ENCODE peak calls at places on chromosomes 12 and 14, in eight cellular contexts. One of them, this sample, is unnamed.

GRCh38 chr12:81518638-81519037 is 240.5 kb downstream of the PPFIA2 start:
- DNase-seq in AG09309: no peak
- DNase-seq in Calu3: no peak
- DNase-seq in kidney epithelial cell: no peak
- DNase-seq in H1: no peak
- DNase-seq in AG10803: no peak
- DNase-seq in neural crest cell: no peak
- DNase-seq in CD4-positive, alpha-beta T cell: no peak
- DNase-seq in this sample: no peak

GRCh38 chr14:35122696-35123387 is 490 bp downstream of the PRORP start:
- DNase-seq in AG09309: no peak
- DNase-seq in Calu3: peak
- DNase-seq in kidney epithelial cell: peak
- DNase-seq in H1: no peak
- DNase-seq in AG10803: peak
- DNase-seq in neural crest cell: no peak
- DNase-seq in CD4-positive, alpha-beta T cell: no peak
- DNase-seq in this sample: no peak

GRCh38 chr12:29733060-29733459 is 50.7 kb downstream of the TMTC1 start:
- DNase-seq in AG09309: no peak
- DNase-seq in Calu3: no peak
- DNase-seq in kidney epithelial cell: no peak
- DNase-seq in H1: no peak
- DNase-seq in AG10803: no peak
- DNase-seq in neural crest cell: no peak
- DNase-seq in CD4-positive, alpha-beta T cell: no peak
- DNase-seq in this sample: no peak

GRCh38 chr12:42823679-42824078 is 234.1 kb upstream of the PRICKLE1 start:
- DNase-seq in AG09309: no peak
- DNase-seq in Calu3: no peak
- DNase-seq in kidney epithelial cell: no peak
- DNase-seq in H1: no peak
- DNase-seq in AG10803: no peak
- DNase-seq in neural crest cell: no peak
- DNase-seq in CD4-positive, alpha-beta T cell: no peak
- DNase-seq in this sample: no peak

GRCh38 chr12:32211769-32212156 is 105.1 kb downstream of the BICD1 start:
- DNase-seq in AG09309: no peak
- DNase-seq in Calu3: no peak
- DNase-seq in kidney epithelial cell: no peak
- DNase-seq in H1: no peak
- DNase-seq in AG10803: no peak
- DNase-seq in neural crest cell: no peak
- DNase-seq in CD4-positive, alpha-beta T cell: no peak
- DNase-seq in this sample: no peak

GRCh38 chr12:5567021-5567744 is 135.3 kb downstream of the NTF3 start:
- DNase-seq in AG09309: no peak
- DNase-seq in Calu3: no peak
- DNase-seq in kidney epithelial cell: no peak
- DNase-seq in H1: no peak
- DNase-seq in AG10803: no peak
- DNase-seq in neural crest cell: no peak
- DNase-seq in CD4-positive, alpha-beta T cell: no peak
- DNase-seq in this sample: no peak

GRCh38 chr12:58172433-58173073 is 231.2 kb downstream of the ATP23 start:
- DNase-seq in AG09309: no peak
- DNase-seq in Calu3: no peak
- DNase-seq in kidney epithelial cell: no peak
- DNase-seq in H1: no peak
- DNase-seq in AG10803: no peak
- DNase-seq in neural crest cell: no peak
- DNase-seq in CD4-positive, alpha-beta T cell: no peak
- DNase-seq in this sample: no peak

GRCh38 chr14:59438148-59438766 is 26.9 kb downstream of the GPR135 start:
- DNase-seq in AG09309: no peak
- DNase-seq in Calu3: no peak
- DNase-seq in kidney epithelial cell: no peak
- DNase-seq in H1: no peak
- DNase-seq in AG10803: peak
- DNase-seq in neural crest cell: no peak
- DNase-seq in CD4-positive, alpha-beta T cell: no peak
- DNase-seq in this sample: no peak

GRCh38 chr12:108119126-108119973 is 9.7 kb upstream of the WSCD2 start:
- DNase-seq in AG09309: no peak
- DNase-seq in Calu3: no peak
- DNase-seq in kidney epithelial cell: no peak
- DNase-seq in H1: no peak
- DNase-seq in AG10803: no peak
- DNase-seq in neural crest cell: no peak
- DNase-seq in CD4-positive, alpha-beta T cell: no peak
- DNase-seq in this sample: no peak

GRCh38 chr12:14903386-14904098 is 17.9 kb upstream of the MGP start:
- DNase-seq in AG09309: no peak
- DNase-seq in Calu3: no peak
- DNase-seq in kidney epithelial cell: no peak
- DNase-seq in H1: no peak
- DNase-seq in AG10803: no peak
- DNase-seq in neural crest cell: no peak
- DNase-seq in CD4-positive, alpha-beta T cell: no peak
- DNase-seq in this sample: no peak

GRCh38 chr12:20646239-20646827 is 48.8 kb upstream of the SLCO1C1 start:
- DNase-seq in AG09309: peak
- DNase-seq in Calu3: no peak
- DNase-seq in kidney epithelial cell: no peak
- DNase-seq in H1: no peak
- DNase-seq in AG10803: peak
- DNase-seq in neural crest cell: no peak
- DNase-seq in CD4-positive, alpha-beta T cell: no peak
- DNase-seq in this sample: no peak

GRCh38 chr12:15928345-15928744 is 17.2 kb downstream of the DERA start:
- DNase-seq in AG09309: peak
- DNase-seq in Calu3: no peak
- DNase-seq in kidney epithelial cell: peak
- DNase-seq in H1: no peak
- DNase-seq in AG10803: peak
- DNase-seq in neural crest cell: no peak
- DNase-seq in CD4-positive, alpha-beta T cell: no peak
- DNase-seq in this sample: no peak

GRCh38 chr14:34680806-34681479 is 33.5 kb downstream of the CFL2 start:
- DNase-seq in AG09309: no peak
- DNase-seq in Calu3: no peak
- DNase-seq in kidney epithelial cell: no peak
- DNase-seq in H1: no peak
- DNase-seq in AG10803: no peak
- DNase-seq in neural crest cell: no peak
- DNase-seq in CD4-positive, alpha-beta T cell: no peak
- DNase-seq in this sample: no peak

GRCh38 chr14:39488600-39488999 is 56.4 kb upstream of the FBXO33 start:
- DNase-seq in AG09309: no peak
- DNase-seq in Calu3: no peak
- DNase-seq in kidney epithelial cell: no peak
- DNase-seq in H1: peak
- DNase-seq in AG10803: peak
- DNase-seq in neural crest cell: peak
- DNase-seq in CD4-positive, alpha-beta T cell: no peak
- DNase-seq in this sample: no peak

GRCh38 chr12:28708918-28709371 is 440.1 kb upstream of the FAR2 start:
- DNase-seq in AG09309: peak
- DNase-seq in Calu3: no peak
- DNase-seq in kidney epithelial cell: no peak
- DNase-seq in H1: no peak
- DNase-seq in AG10803: peak
- DNase-seq in neural crest cell: no peak
- DNase-seq in CD4-positive, alpha-beta T cell: no peak
- DNase-seq in this sample: no peak

DNA sequence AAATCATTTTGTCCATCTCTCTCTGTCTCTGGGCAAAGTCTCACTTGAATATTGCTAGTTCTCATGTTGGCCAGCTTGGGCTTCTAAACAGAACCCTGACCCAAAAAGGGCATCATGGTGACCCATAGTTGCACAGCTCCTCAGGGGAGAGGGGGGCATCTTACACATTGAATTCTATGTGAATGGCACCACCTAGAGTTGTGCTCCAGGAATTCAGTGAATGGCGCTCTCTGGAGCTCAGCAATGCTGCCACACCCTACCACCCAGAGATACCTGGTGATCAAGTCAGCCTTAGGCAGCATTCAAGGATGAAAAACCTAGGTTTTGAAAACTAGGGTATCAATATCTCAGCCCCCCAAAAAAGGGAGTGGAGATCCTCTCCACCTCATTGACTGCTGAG is 50.6 kb downstream of the SMUG1 start:
- DNase-seq in AG09309: no peak
- DNase-seq in Calu3: no peak
- DNase-seq in kidney epithelial cell: no peak
- DNase-seq in H1: no peak
- DNase-seq in AG10803: no peak
- DNase-seq in neural crest cell: no peak
- DNase-seq in CD4-positive, alpha-beta T cell: no peak
- DNase-seq in this sample: no peak
- TF ChIP-seq CTCF in AG09309: no peak
- TF ChIP-seq CTCF in Calu3: no peak
- TF ChIP-seq CTCF in kidney epithelial cell: peak
- TF ChIP-seq CTCF in H1: peak
- TF ChIP-seq CTCF in AG10803: no peak
- TF ChIP-seq CTCF in neural crest cell: no peak
- TF ChIP-seq CTCF in CD4-positive, alpha-beta T cell: no peak
- TF ChIP-seq CTCF in this sample: no peak

GRCh38 chr14:51219473-51220448 is 20.3 kb upstream of the TMX1 start:
- DNase-seq in AG09309: no peak
- DNase-seq in Calu3: peak
- DNase-seq in kidney epithelial cell: no peak
- DNase-seq in H1: no peak
- DNase-seq in AG10803: peak
- DNase-seq in neural crest cell: no peak
- DNase-seq in CD4-positive, alpha-beta T cell: no peak
- DNase-seq in this sample: no peak
- TF ChIP-seq CTCF in AG09309: peak
- TF ChIP-seq CTCF in Calu3: no peak
- TF ChIP-seq CTCF in kidney epithelial cell: peak
- TF ChIP-seq CTCF in H1: no peak
- TF ChIP-seq CTCF in AG10803: peak
- TF ChIP-seq CTCF in neural crest cell: peak
- TF ChIP-seq CTCF in CD4-positive, alpha-beta T cell: peak
- TF ChIP-seq CTCF in this sample: peak

GRCh38 chr12:121379945-121380344 is 20.0 kb upstream of the RNF34 start:
- DNase-seq in AG09309: no peak
- DNase-seq in Calu3: no peak
- DNase-seq in kidney epithelial cell: no peak
- DNase-seq in H1: no peak
- DNase-seq in AG10803: no peak
- DNase-seq in neural crest cell: no peak
- DNase-seq in CD4-positive, alpha-beta T cell: no peak
- DNase-seq in this sample: no peak

GRCh38 chr12:121388421-121388981 is 11.4 kb upstream of the RNF34 start:
- DNase-seq in AG09309: peak
- DNase-seq in Calu3: peak
- DNase-seq in kidney epithelial cell: peak
- DNase-seq in H1: no peak
- DNase-seq in AG10803: peak
- DNase-seq in neural crest cell: no peak
- DNase-seq in CD4-positive, alpha-beta T cell: no peak
- DNase-seq in this sample: no peak

GRCh38 chr12:121378736-121379135 is 21.2 kb upstream of the RNF34 start:
- DNase-seq in AG09309: no peak
- DNase-seq in Calu3: no peak
- DNase-seq in kidney epithelial cell: no peak
- DNase-seq in H1: no peak
- DNase-seq in AG10803: no peak
- DNase-seq in neural crest cell: no peak
- DNase-seq in CD4-positive, alpha-beta T cell: no peak
- DNase-seq in this sample: no peak

DNA sequence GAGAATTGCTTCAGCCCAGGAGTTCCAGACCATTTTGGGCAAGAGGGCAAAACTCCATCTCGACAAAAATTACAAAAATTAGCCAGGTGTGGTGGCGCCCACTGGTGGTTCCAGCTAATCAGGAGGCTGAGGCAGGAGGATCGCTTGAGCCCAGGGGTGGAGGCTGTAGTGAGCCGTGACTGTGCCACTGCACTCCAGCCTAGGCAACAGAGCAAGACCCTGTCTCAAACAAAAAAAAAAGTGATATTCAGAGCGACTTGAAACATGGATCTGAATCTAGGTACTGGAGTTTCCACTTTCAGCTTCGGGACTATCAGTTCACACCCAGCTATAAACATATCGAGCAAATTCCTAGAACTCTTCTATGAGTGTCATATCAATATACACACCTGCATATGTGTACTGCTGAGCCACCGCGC is 16.3 kb upstream of the RNF34 start:
- DNase-seq in AG09309: no peak
- DNase-seq in Calu3: peak
- DNase-seq in kidney epithelial cell: no peak
- DNase-seq in H1: no peak
- DNase-seq in AG10803: no peak
- DNase-seq in neural crest cell: no peak
- DNase-seq in CD4-positive, alpha-beta T cell: no peak
- DNase-seq in this sample: no peak
- TF ChIP-seq CTCF in AG09309: peak
- TF ChIP-seq CTCF in Calu3: no peak
- TF ChIP-seq CTCF in kidney epithelial cell: no peak
- TF ChIP-seq CTCF in H1: peak
- TF ChIP-seq CTCF in AG10803: no peak
- TF ChIP-seq CTCF in neural crest cell: peak
- TF ChIP-seq CTCF in CD4-positive, alpha-beta T cell: no peak
- TF ChIP-seq CTCF in this sample: no peak

GRCh38 chr14:64772394-64772950 is 68.2 kb downstream of the PLEKHG3 start:
- DNase-seq in AG09309: no peak
- DNase-seq in Calu3: no peak
- DNase-seq in kidney epithelial cell: no peak
- DNase-seq in H1: no peak
- DNase-seq in AG10803: no peak
- DNase-seq in neural crest cell: no peak
- DNase-seq in CD4-positive, alpha-beta T cell: no peak
- DNase-seq in this sample: no peak
- TF ChIP-seq CTCF in AG09309: no peak
- TF ChIP-seq CTCF in Calu3: no peak
- TF ChIP-seq CTCF in kidney epithelial cell: peak
- TF ChIP-seq CTCF in H1: no peak
- TF ChIP-seq CTCF in AG10803: no peak
- TF ChIP-seq CTCF in neural crest cell: no peak
- TF ChIP-seq CTCF in CD4-positive, alpha-beta T cell: no peak
- TF ChIP-seq CTCF in this sample: no peak

This sample was measured in D721Med.